ENCODE peak calls at places on chromosomes 3 and 15, in eight cellular contexts. M is H7, X is nephron progenitor cell, A is WTC11, B is PC-9, I is dermis microvascular lymphatic vessel endothelial cell, J is NCI-H2081, G is T-helper 17 cell. T is an unnamed sample.

GRCh38 chr15:70362911-70363310 is 265.2 kb upstream of the TLE3 start:
- DNase-seq in M (peak), X (peak), A (peak), B (peak), I (peak), J (peak), G (no peak), T (no peak)

GRCh38 chr15:52716536-52716935 is 37.3 kb upstream of the ATOSA start:
- DNase-seq in M (no peak), X (no peak), A (no peak), B (no peak), I (peak), J (no peak), G (no peak), T (no peak)

GRCh38 chr3:189708375-189708774 is 77.2 kb downstream of the TP63 start:
- DNase-seq in M (no peak), X (no peak), A (no peak), B (no peak), I (no peak), J (no peak), G (no peak), T (no peak)

GRCh38 chr3:149180057-149180573 is 41.5 kb downstream of the CP start:
- DNase-seq in M (no peak), X (no peak), A (no peak), B (peak), I (peak), J (no peak), G (no peak), T (no peak)

GRCh38 chr3:117473981-117474563 is 764.5 kb downstream of the TUSC7 start:
- DNase-seq in M (no peak), X (no peak), A (no peak), B (no peak), I (no peak), J (peak), G (no peak), T (no peak)

GRCh38 chr15:48463366-48463880 is 132.2 kb downstream of the DUT start:
- DNase-seq in M (no peak), X (no peak), A (no peak), B (no peak), I (no peak), J (no peak), G (no peak), T (no peak)

GRCh38 chr3:114551770-114552526 is 258.1 kb downstream of the TIGIT start:
- DNase-seq in M (no peak), X (no peak), A (no peak), B (peak), I (peak), J (no peak), G (no peak), T (no peak)

GRCh38 chr3:137224464-137224863 is 266.7 kb downstream of the IL20RB start:
- DNase-seq in M (no peak), X (no peak), A (no peak), B (no peak), I (no peak), J (no peak), G (no peak), T (no peak)

GRCh38 chr15:42159381-42160015 is 3.1 kb upstream of the PLA2G4F start:
- DNase-seq in M (no peak), X (no peak), A (no peak), B (no peak), I (peak), J (peak), G (no peak), T (no peak)

GRCh38 chr3:170331143-170331542 is 26.4 kb upstream of the SKIL start:
- DNase-seq in M (no peak), X (no peak), A (no peak), B (peak), I (peak), J (no peak), G (no peak), T (no peak)

GRCh38 chr15:38344351-38344750 is 91.7 kb downstream of the SPRED1 start:
- DNase-seq in M (no peak), X (no peak), A (no peak), B (no peak), I (no peak), J (no peak), G (no peak), T (no peak)

GRCh38 chr3:45644467-45645201 is 44.6 kb upstream of the SACM1L start:
- DNase-seq in M (no peak), X (no peak), A (no peak), B (no peak), I (peak), J (no peak), G (no peak), T (no peak)

GRCh38 chr15:89333959-89334509 is 590 bp downstream of the POLG start:
- DNase-seq in M (no peak), X (peak), A (no peak), B (no peak), I (peak), J (no peak), G (no peak), T (no peak)

GRCh38 chr3:132071043-132071442 is 36.2 kb upstream of the CPNE4 start:
- DNase-seq in M (peak), X (no peak), A (no peak), B (no peak), I (no peak), J (no peak), G (no peak), T (no peak)